ENCODE peak calls at places on chromosome 16, in five cellular contexts. H is stimulated activated CD4-positive, alpha-beta T cell treated with anti-CD3 and anti-CD28 coated beads, Interleukin-2, amount 100 ng/mL, for 24 hours; T is GM19239; I is NCI-H2171 treated with DMSO at 0.1 percent for 48 hours; J is uterus. Y is an unnamed sample.

GRCh38 chr16:4367393-4367856 is 4.2 kb upstream of the VASN start:
- DNase-seq in T (no peak), I (no peak), J (no peak), H (no peak), Y (no peak)

GRCh38 chr16:89026121-89026612 is 49.2 kb upstream of the CBFA2T3 start:
- DNase-seq in J (no peak), H (peak), I (no peak), T (no peak), Y (no peak)

GRCh38 chr16:30186782-30187555 is 3.6 kb downstream of the CORO1A start:
- DNase-seq in I (no peak), J (peak), H (peak), T (no peak), Y (peak)

GRCh38 chr16:49739381-49739780 is 116.5 kb downstream of the ZNF423 start:
- DNase-seq in J (no peak), H (no peak), T (no peak), I (peak), Y (no peak)

GRCh38 chr16:89890886-89891657 is 17.7 kb downstream of the TCF25 start:
- DNase-seq in I (no peak), J (no peak), T (no peak), H (no peak), Y (no peak)

GRCh38 chr16:1090620-1091587 is 5.1 kb downstream of the C1QTNF8 start:
- DNase-seq in J (no peak), T (no peak), H (no peak), I (no peak), Y (no peak)

GRCh38 chr16:54657058-54657708 is 273.5 kb upstream of the IRX5 start:
- DNase-seq in H (no peak), T (no peak), I (no peak), J (no peak), Y (peak)

GRCh38 chr16:9521749-9522370 is 430.4 kb downstream of the HAPSTR1 start:
- DNase-seq in H (no peak), I (no peak), T (no peak), J (no peak), Y (no peak)

GRCh38 chr16:25027781-25028180 is 12.6 kb upstream of the ARHGAP17 start:
- DNase-seq in T (no peak), I (no peak), J (no peak), H (peak), Y (no peak)

GRCh38 chr16:17367034-17367433 is 103.7 kb downstream of the XYLT1 start:
- DNase-seq in I (no peak), J (no peak), H (no peak), T (no peak), Y (no peak)

GRCh38 chr16:4034963-4035362 is 81.3 kb downstream of the ADCY9 start:
- DNase-seq in I (no peak), H (no peak), J (no peak), T (no peak), Y (no peak)

GRCh38 chr16:27980076-27980775 is 83.3 kb downstream of the GSG1L start:
- DNase-seq in H (no peak), I (peak), T (no peak), J (no peak), Y (no peak)

GRCh38 chr16:85735946-85736345 is 14.9 kb downstream of the C16orf74 start:
- DNase-seq in J (no peak), I (no peak), T (no peak), H (no peak), Y (no peak)

GRCh38 chr16:83682858-83683235 is 124.9 kb upstream of the HSBP1 start:
- DNase-seq in J (no peak), H (no peak), T (no peak), I (no peak), Y (no peak)

GRCh38 chr16:14263769-14264168 is 192.7 kb downstream of the MRTFB start:
- DNase-seq in T (no peak), I (no peak), H (no peak), J (no peak), Y (no peak)

GRCh38 chr16:25143898-25144297 is 32.4 kb downstream of the LCMT1 start:
- DNase-seq in I (no peak), J (no peak), H (no peak), T (no peak), Y (no peak)

GRCh38 chr16:9155876-9156275 is 64.4 kb downstream of the HAPSTR1 start:
- DNase-seq in J (no peak), H (no peak), I (no peak), T (no peak), Y (no peak)

GRCh38 chr16:49928176-49928892 is 72.4 kb upstream of the ZNF423 start:
- DNase-seq in H (no peak), T (no peak), J (no peak), I (no peak), Y (no peak)

GRCh38 chr16:7268182-7268581 is 64.5 kb upstream of the RBFOX1 start:
- DNase-seq in T (no peak), J (no peak), H (no peak), I (peak), Y (no peak)

GRCh38 chr16:27378871-27379580 is 22.9 kb upstream of the IL21R start:
- DNase-seq in J (no peak), T (no peak), I (no peak), H (no peak), Y (no peak)

GRCh38 chr16:69494993-69495392 is 70.6 kb downstream of the CYB5B start:
- DNase-seq in I (no peak), J (no peak), T (no peak), H (peak), Y (no peak)

GRCh38 chr16:14244344-14245010 is 173.4 kb downstream of the MRTFB start:
- DNase-seq in I (no peak), T (no peak), J (no peak), H (no peak), Y (no peak)

GRCh38 chr16:7013990-7014389 is 318.7 kb upstream of the RBFOX1 start:
- DNase-seq in I (no peak), H (no peak), T (no peak), J (no peak), Y (no peak)

GRCh38 chr16:3481696-3482658 is 13.3 kb downstream of the C16orf90 start:
- DNase-seq in T (no peak), H (no peak), I (no peak), J (no peak), Y (no peak)

GRCh38 chr16:50526796-50527195 is 21.4 kb upstream of the NKD1 start:
- DNase-seq in H (no peak), T (no peak), I (no peak), J (no peak), Y (no peak)